ENCODE peak calls at places on chromosomes 13 and 19, in nine cellular contexts. H is tibial artery; S is HCT116; Q is psoas muscle; N is CD4-positive, alpha-beta memory T cell; M is CD4-positive, CD25-positive, alpha-beta regulatory T cell; F is cardiac muscle cell; R is ovary; Z is PC-3. J is an unnamed sample. For H3K4me1, the result is how much of the 10 kb centered on the place peaks cover.

GRCh38 chr13:42396501-42396900 is 124.5 kb downstream of the AKAP11 start:
- DNase-seq in H (no peak), S (no peak), Q (no peak), N (peak), M (peak), F (no peak), R (no peak), Z (peak), J (no peak)

GRCh38 chr13:40385858-40386180 is 280.6 kb downstream of the FOXO1 start:
- DNase-seq in H (no peak), S (no peak), Q (no peak), N (no peak), M (no peak), F (no peak), R (no peak), Z (no peak), J (no peak)

GRCh38 chr13:75507027-75508001 is 25.3 kb upstream of the TBC1D4 start:
- DNase-seq in H (no peak), S (no peak), Q (no peak), N (no peak), M (no peak), F (no peak), R (no peak), Z (no peak), J (no peak)

GRCh38 chr13:51456510-51456909 is 3.7 kb upstream of the INTS6 start:
- DNase-seq in H (no peak), S (no peak), Q (no peak), N (no peak), M (no peak), F (no peak), R (peak), Z (no peak), J (no peak)

GRCh38 chr19:39544201-39544903 is 4.4 kb upstream of the EID2 start:
- DNase-seq in H (no peak), S (no peak), Q (no peak), N (no peak), M (no peak), F (no peak), R (no peak), Z (no peak), J (no peak)

GRCh38 chr13:113091891-113092775 is 13.5 kb upstream of the F7 start:
- DNase-seq in H (no peak), S (no peak), Q (no peak), N (no peak), M (no peak), F (no peak), R (no peak), Z (no peak), J (no peak)

GRCh38 chr13:99425485-99426341 is 75.6 kb upstream of the TM9SF2 start:
- DNase-seq in H (no peak), S (no peak), Q (no peak), N (peak), M (peak), F (peak), R (no peak), Z (no peak), J (no peak)

GRCh38 chr13:102729560-102730275 is 34.9 kb upstream of the METTL21C start:
- DNase-seq in H (no peak), S (no peak), Q (no peak), N (no peak), M (no peak), F (no peak), R (no peak), Z (peak), J (no peak)

GRCh38 chr13:109605846-109606245 is 180.5 kb downstream of the IRS2 start:
- DNase-seq in H (no peak), S (no peak), Q (no peak), N (no peak), M (no peak), F (no peak), R (no peak), Z (no peak), J (no peak)

GRCh38 chr13:46556380-46556779 is 3.4 kb downstream of the LRCH1 start:
- DNase-seq in H (no peak), S (no peak), Q (no peak), N (no peak), M (no peak), F (no peak), R (no peak), Z (no peak), J (no peak)

GRCh38 chr19:11422163-11423068 is 3.3 kb upstream of the RGL3 start:
- DNase-seq in H (peak), S (no peak), Q (peak), N (peak), M (peak), F (peak), R (peak), Z (no peak), J (peak)

GRCh38 chr19:43132696-43133095 is 50.2 kb upstream of the PSG2 start:
- DNase-seq in H (no peak), S (no peak), Q (no peak), N (no peak), M (no peak), F (no peak), R (no peak), Z (peak), J (no peak)

GRCh38 chr13:27997904-27998522 is 9.5 kb upstream of the URAD start:
- DNase-seq in H (peak), S (peak), Q (no peak), N (no peak), M (peak), F (peak), R (no peak), Z (peak), J (peak)

GRCh38 chr19:12064266-12065099 is at the start of gene ZNF844:
- DNase-seq in H (peak), S (no peak), Q (peak), N (peak), M (peak), F (peak), R (peak), Z (peak), J (no peak)

GRCh38 chr13:73142091-73142490 is 83.3 kb downstream of the KLF5 start:
- DNase-seq in H (no peak), S (no peak), Q (no peak), N (no peak), M (no peak), F (peak), R (no peak), Z (no peak), J (no peak)

GRCh38 chr13:112812306-112813034 is 122.6 kb downstream of the ATP11A start:
- DNase-seq in H (peak), S (no peak), Q (no peak), N (no peak), M (no peak), F (no peak), R (no peak), Z (no peak), J (no peak)

GRCh38 chr19:29516821-29517395 is 8.9 kb upstream of the VSTM2B start:
- DNase-seq in H (no peak), S (no peak), Q (no peak), N (no peak), M (no peak), F (no peak), R (no peak), Z (no peak), J (no peak)

GRCh38 chr13:47299316-47299715 is 402.5 kb upstream of the HTR2A start:
- DNase-seq in H (no peak), S (no peak), Q (no peak), N (no peak), M (no peak), F (no peak), R (no peak), Z (no peak), J (no peak)

GRCh38 chr19:18057557-18057956 is 29.2 kb downstream of the IL12RB1 start:
- DNase-seq in H (peak), S (no peak), Q (peak), N (no peak), M (no peak), F (no peak), R (no peak), Z (no peak), J (no peak)

GRCh38 chr13:96091932-96092253 is 2.0 kb downstream of the HS6ST3 start:
- DNase-seq in H (no peak), S (no peak), Q (no peak), N (no peak), M (no peak), F (no peak), R (no peak), Z (no peak), J (peak)

GRCh38 chr13:60009300-60010248 is 154.2 kb downstream of the DIAPH3 start:
- DNase-seq in H (no peak), S (no peak), Q (no peak), N (no peak), M (no peak), F (no peak), R (no peak), Z (no peak), J (no peak)

GRCh38 chr13:33745370-33746324 is 72.3 kb upstream of the RFC3 start:
- DNase-seq in H (no peak), S (no peak), Q (no peak), N (no peak), M (no peak), F (no peak), R (no peak), Z (no peak), J (no peak)

GRCh38 chr19:44943801-44944249 is 1.8 kb downstream of the APOC4 start:
- DNase-seq in H (peak), S (no peak), Q (peak), N (no peak), M (no peak), F (no peak), R (no peak), Z (no peak), J (no peak)

GRCh38 chr19:19661675-19662251 is 1.7 kb downstream of the ATP13A1 start:
- DNase-seq in H (no peak), S (no peak), Q (no peak), N (peak), M (peak), F (no peak), R (no peak), Z (no peak), J (peak)

GRCh38 chr13:35393886-35394285 is 82.6 kb downstream of the MAB21L1 start:
- DNase-seq in H (no peak), S (no peak), Q (no peak), N (no peak), M (no peak), F (no peak), R (no peak), Z (no peak), J (no peak)

GRCh38 chr19:4507150-4507452 is 11.2 kb downstream of the PLIN4 start:
- DNase-seq in H (no peak), S (no peak), Q (no peak), N (no peak), M (no peak), F (no peak), R (peak), Z (no peak), J (no peak)

GRCh38 chr19:11505032-11505503 is 571 bp downstream of the ZNF653 start:
- DNase-seq in H (peak), S (peak), Q (peak), N (peak), M (peak), F (peak), R (peak), Z (peak), J (peak)

GRCh38 chr13:34462843-34463242 is 479.2 kb upstream of the NBEA start:
- DNase-seq in H (no peak), S (peak), Q (no peak), N (no peak), M (no peak), F (no peak), R (no peak), Z (peak), J (no peak)

GRCh38 chr19:52007436-52007804 is 591 bp downstream of the ZNF615 start:
- DNase-seq in H (no peak), S (no peak), Q (no peak), N (no peak), M (peak), F (peak), R (no peak), Z (no peak), J (peak)

GRCh38 chr13:43368003-43368402 is 344.6 kb downstream of the DNAJC15 start:
- DNase-seq in H (no peak), S (no peak), Q (no peak), N (peak), M (peak), F (no peak), R (no peak), Z (no peak), J (peak)

GRCh38 chr13:39789451-39789850 is 134.0 kb downstream of the COG6 start:
- DNase-seq in H (no peak), S (no peak), Q (no peak), N (no peak), M (no peak), F (no peak), R (no peak), Z (peak), J (no peak)

GRCh38 chr13:105990256-105990958 is 545.1 kb downstream of the EFNB2 start:
- DNase-seq in H (no peak), S (no peak), Q (no peak), N (no peak), M (no peak), F (no peak), R (no peak), Z (peak), J (no peak)

GRCh38 chr13:30972888-30973377 is 40.5 kb downstream of the TEX26 start:
- DNase-seq in H (no peak), S (no peak), Q (no peak), N (no peak), M (no peak), F (no peak), R (no peak), Z (peak), J (no peak)

GRCh38 chr19:7665076-7665475 is 3.8 kb upstream of the RETN start:
- DNase-seq in H (no peak), S (no peak), Q (no peak), N (no peak), M (no peak), F (no peak), R (no peak), Z (no peak), J (no peak)

GRCh38 chr13:113882716-113883115 is 18.8 kb upstream of the GAS6 start:
- DNase-seq in H (peak), S (no peak), Q (no peak), N (no peak), M (no peak), F (no peak), R (no peak), Z (no peak), J (no peak)

GRCh38 chr13:66581691-66582090 is 648.4 kb downstream of the PCDH9 start:
- DNase-seq in H (no peak), S (no peak), Q (no peak), N (no peak), M (no peak), F (no peak), R (no peak), Z (no peak), J (peak)

GRCh38 chr19:6947745-6948144 is 60.4 kb downstream of the ADGRE1 start:
- DNase-seq in H (no peak), S (peak), Q (no peak), N (no peak), M (peak), F (no peak), R (no peak), Z (peak), J (no peak)

GRCh38 chr13:73757471-73758233 is 376.6 kb downstream of the KLF12 start:
- DNase-seq in H (no peak), S (no peak), Q (no peak), N (no peak), M (no peak), F (no peak), R (no peak), Z (no peak), J (no peak)

GRCh38 chr19:40571005-40571318 is 5.7 kb upstream of the SHKBP1 start:
- DNase-seq in H (no peak), S (no peak), Q (no peak), N (no peak), M (no peak), F (no peak), R (no peak), Z (no peak), J (no peak)
- H3K4me3 ChIP-seq in H (no peak), S (peak), Q (no peak), N (peak), M (peak), F (no peak), R (no peak), Z (no peak), J (no peak)

DNA sequence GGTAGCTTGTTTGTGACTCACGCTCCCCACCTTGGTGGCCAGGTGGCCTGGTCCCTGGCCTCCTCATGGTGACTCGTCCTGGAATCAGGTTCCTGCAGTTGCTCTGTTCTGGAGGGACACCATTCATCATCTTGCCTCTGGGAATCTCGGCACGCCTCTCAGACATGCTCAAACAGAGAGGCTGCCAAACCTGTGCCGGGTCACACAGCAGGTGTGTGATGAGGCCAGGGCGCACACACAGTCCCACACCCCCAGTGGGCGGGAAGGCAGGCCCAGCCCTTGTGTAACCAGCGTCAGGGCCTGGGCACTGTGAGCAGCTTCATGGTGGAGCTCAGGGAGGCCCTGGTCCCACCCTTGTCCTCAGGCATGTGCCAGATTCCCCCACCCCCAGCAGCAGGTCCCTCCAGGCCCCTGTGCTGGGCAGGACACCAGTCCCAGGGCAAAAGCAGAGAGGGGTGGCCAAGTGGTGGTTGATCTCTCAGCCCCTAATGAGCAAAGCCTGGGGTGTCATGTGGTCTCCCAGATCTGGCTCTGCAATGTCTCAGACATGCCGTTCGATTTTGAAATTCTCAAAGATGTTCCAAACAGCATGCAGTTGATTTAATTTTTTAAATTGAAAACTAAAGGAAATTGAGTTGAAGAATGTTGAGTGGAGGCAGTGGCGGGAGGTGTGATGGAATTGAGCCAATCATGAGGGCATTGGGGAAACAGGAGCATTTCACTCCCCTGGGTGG is 12.1 kb downstream of the CEBPA start:
- DNase-seq in H (no peak), S (no peak), Q (no peak), N (no peak), M (no peak), F (no peak), R (no peak), Z (peak), J (no peak)
- H3K4me1 ChIP-seq in H (under half), S (under half), Q (under half), N (under half), M (under half), F (under half), R (under half), Z (under half), J (under half)

DNA sequence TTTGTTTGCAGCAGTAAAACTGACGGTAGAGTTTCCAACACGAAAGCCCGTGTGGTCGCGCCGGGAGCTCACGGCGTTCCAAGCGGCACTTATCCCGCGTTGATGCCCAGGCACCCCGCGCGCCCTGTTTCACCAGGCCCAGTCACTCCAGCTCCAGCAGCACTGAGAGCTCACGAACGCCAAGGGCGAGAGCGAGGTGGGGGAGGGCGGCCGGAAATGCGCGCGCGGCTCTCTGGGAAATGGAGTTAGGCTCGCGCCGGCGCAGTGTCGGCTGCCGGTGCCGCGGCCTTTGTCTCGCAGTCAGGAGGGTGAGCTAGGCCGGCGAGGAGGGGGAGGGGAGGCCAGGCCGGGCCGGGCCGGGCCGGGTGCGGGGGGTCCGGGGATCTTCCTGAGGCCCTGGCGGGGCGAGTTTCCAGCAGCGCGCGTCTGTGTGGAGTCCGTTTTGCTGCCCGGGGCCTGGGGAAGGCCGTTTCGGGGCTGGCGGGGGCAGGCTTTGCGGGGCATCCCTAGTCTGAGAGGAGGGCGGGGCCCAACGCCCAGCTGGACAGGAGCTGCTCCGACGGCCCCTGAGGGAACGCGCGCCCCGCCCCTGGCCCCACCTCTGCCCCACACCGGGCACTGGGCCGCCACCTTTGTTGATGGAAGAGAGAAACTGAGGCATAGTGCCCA is at the start of gene ZNF135:
- DNase-seq in H (peak), S (no peak), Q (peak), N (peak), M (peak), F (peak), R (peak), Z (no peak), J (no peak)
- H3K4me3 ChIP-seq in H (peak), S (no peak), Q (peak), N (no peak), M (no peak), F (peak), R (peak), Z (no peak), J (no peak)

GRCh38 chr19:15251749-15252397 is 19.6 kb upstream of the EPHX3 start:
- DNase-seq in H (peak), S (no peak), Q (peak), N (no peak), M (no peak), F (peak), R (peak), Z (peak), J (peak)
- H3K4me1 ChIP-seq in H (half or more), S (under half), Q (half or more), N (under half), M (under half), F (under half), R (under half), Z (under half), J (under half)

GRCh38 chr13:24267801-24268200 is 41.6 kb upstream of the C1QTNF9 start:
- DNase-seq in H (no peak), S (no peak), Q (no peak), N (no peak), M (no peak), F (no peak), R (no peak), Z (no peak), J (no peak)
- H3K4me3 ChIP-seq in H (no peak), S (no peak), Q (peak), N (peak), M (peak), F (no peak), R (no peak), Z (no peak), J (no peak)

GRCh38 chr19:2555422-2556220 is 79.7 kb downstream of the GADD45B start:
- DNase-seq in H (peak), S (no peak), Q (no peak), N (no peak), M (no peak), F (no peak), R (no peak), Z (no peak), J (no peak)
- H3K4me1 ChIP-seq in H (under half), S (under half), Q (under half), N (under half), M (under half), F (under half), R (under half), Z (under half), J (under half)

DNA sequence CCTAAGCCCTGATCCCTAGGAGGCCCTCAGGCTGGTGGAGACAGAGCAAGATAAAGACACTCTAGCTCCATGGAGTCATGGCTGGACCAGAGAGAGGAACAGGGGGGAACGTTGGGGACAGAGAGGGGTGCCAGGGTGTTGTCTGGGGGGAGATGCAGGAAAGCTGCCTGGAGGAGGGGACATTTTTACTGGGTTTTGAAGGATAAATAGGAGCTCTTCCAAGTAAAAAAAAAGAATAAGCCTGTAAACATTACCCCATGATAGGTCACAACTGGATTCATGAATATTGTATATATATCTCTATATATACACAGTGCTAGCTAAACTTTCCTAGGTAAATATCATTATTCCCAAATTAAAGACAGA is 714 bp downstream of the HSH2D start:
- DNase-seq in H (no peak), S (no peak), Q (no peak), N (no peak), M (no peak), F (no peak), R (no peak), Z (no peak), J (no peak)
- H3K4me3 ChIP-seq in H (no peak), S (peak), Q (no peak), N (peak), M (peak), F (no peak), R (no peak), Z (peak), J (no peak)

GRCh38 chr19:16461630-16462051 is 10.1 kb downstream of the EPS15L1 start:
- DNase-seq in H (no peak), S (no peak), Q (peak), N (no peak), M (no peak), F (no peak), R (no peak), Z (no peak), J (no peak)
- H3K4me1 ChIP-seq in H (under half), S (under half), Q (half or more), N (under half), M (under half), F (under half), R (under half), Z (under half), J (under half)